ENCODE peak calls at places on chromosome 6, in eight cellular contexts. R is stomach, I is left ventricle myocardium inferior, J is esophagus muscularis mucosa, D is tibial artery, E is sigmoid colon, A is cardiac muscle cell, X is neural progenitor cell. P is an unnamed sample.

GRCh38 chr6:78868124-78868523 is 773 bp downstream of the IRAK1BP1 start:
- DNase-seq in J (no peak), I (no peak), X (no peak), E (no peak), D (no peak), A (no peak), R (no peak), P (no peak)

GRCh38 chr6:110875548-110876169 is 1.1 kb downstream of the AMD1 start:
- DNase-seq in D (peak; percentile 79), J (no peak), X (peak; percentile 75), R (peak; percentile 53), I (peak; percentile 48), A (peak; percentile 75), E (peak; percentile 82), P (no peak)

GRCh38 chr6:306641-307061 is 14.4 kb downstream of the DUSP22 start:
- DNase-seq in D (peak; percentile 56), J (no peak), I (no peak), R (peak; percentile 63), X (no peak), A (no peak), E (no peak), P (no peak)

GRCh38 chr6:39357998-39358686 is 35.6 kb upstream of the KCNK16 start:
- DNase-seq in D (no peak), X (no peak), I (no peak), J (no peak), E (peak; percentile 76), A (peak; percentile 82), R (peak; percentile 67), P (no peak)

GRCh38 chr6:168035098-168035660 is 37.7 kb downstream of the KIF25 start:
- DNase-seq in J (no peak), X (peak; percentile 91), D (no peak), E (peak; percentile 81), A (peak; percentile 77), I (peak; percentile 78), R (peak; percentile 45), P (no peak)

GRCh38 chr6:122530440-122531046 is 58.9 kb upstream of the SERINC1 start:
- DNase-seq in D (no peak), X (peak; percentile 74), J (no peak), E (no peak), A (peak; percentile 81), I (no peak), R (peak; percentile 53), P (no peak)

GRCh38 chr6:107646176-107646575 is 156.3 kb downstream of the SOBP start:
- DNase-seq in E (no peak), X (no peak), A (no peak), D (peak; percentile 72), R (peak; percentile 34), J (no peak), I (peak; percentile 72), P (no peak)

GRCh38 chr6:125004198-125004597 is 42.0 kb downstream of the RNF217 start:
- DNase-seq in A (no peak), J (no peak), R (peak; percentile 71), X (no peak), D (no peak), I (peak; percentile 25), E (no peak), P (no peak)

GRCh38 chr6:28597924-28598323 is 72.2 kb downstream of the GPX5 start:
- DNase-seq in J (no peak), E (no peak), R (no peak), D (no peak), A (no peak), X (peak; percentile 43), I (no peak), P (no peak)

GRCh38 chr6:37622639-37623038 is 75.0 kb downstream of the MDGA1 start:
- DNase-seq in I (no peak), D (no peak), J (no peak), E (peak; percentile 17), X (no peak), R (no peak), A (no peak), P (no peak)

GRCh38 chr6:13668291-13668928 is 43.2 kb downstream of the RANBP9 start:
- DNase-seq in I (no peak), X (no peak), R (no peak), D (no peak), J (no peak), A (no peak), E (no peak), P (no peak)

GRCh38 chr6:13635948-13636658 is 21.0 kb downstream of the NOL7 start:
- DNase-seq in X (no peak), D (no peak), A (no peak), E (no peak), R (no peak), J (no peak), I (no peak), P (no peak)

GRCh38 chr6:116557863-116558262 is 4.3 kb downstream of the CALHM4 start:
- DNase-seq in R (no peak), J (no peak), A (peak; percentile 62), X (no peak), I (peak; percentile 18), E (no peak), D (no peak), P (no peak)

GRCh38 chr6:32627831-32628230 is 9.4 kb upstream of the HLA-DQA1 start:
- DNase-seq in J (no peak), I (peak; percentile 19), A (no peak), R (peak; percentile 47), E (no peak), X (no peak), D (no peak), P (no peak)

GRCh38 chr6:38509713-38510112 is 130.0 kb downstream of the BTBD9 start:
- DNase-seq in X (no peak), R (no peak), J (no peak), D (no peak), A (no peak), E (no peak), I (no peak), P (no peak)

GRCh38 chr6:150203871-150204545 is 61.2 kb downstream of the PPP1R14C start:
- DNase-seq in D (no peak), R (no peak), E (no peak), I (no peak), X (no peak), A (no peak), J (no peak), P (no peak)

GRCh38 chr6:57262491-57262890 is 40.4 kb upstream of the RAB23 start:
- DNase-seq in I (peak; percentile 74), E (peak; percentile 94), R (peak; percentile 36), D (peak; percentile 88), J (peak; percentile 95), X (no peak), A (no peak), P (no peak)

GRCh38 chr6:32637219-32637880 is at the start of gene HLA-DQA1:
- DNase-seq in E (no peak), J (no peak), A (no peak), I (no peak), D (no peak), R (no peak), X (no peak), P (no peak)

GRCh38 chr6:16450285-16450684 is 211.9 kb downstream of the GMPR start:
- DNase-seq in D (no peak), J (no peak), X (no peak), A (no peak), I (no peak), R (no peak), E (no peak), P (no peak)

GRCh38 chr6:47092249-47092648 is 50.1 kb upstream of the ADGRF1 start:
- DNase-seq in E (no peak), A (no peak), J (no peak), D (no peak), R (no peak), I (no peak), X (no peak), P (no peak)

GRCh38 chr6:167747152-167747427 is 79.6 kb upstream of the AFDN start:
- DNase-seq in A (no peak), D (no peak), J (no peak), R (no peak), X (no peak), I (no peak), E (peak; percentile 62), P (no peak)

GRCh38 chr6:138115877-138116660 is 8.8 kb upstream of the PERP start:
- DNase-seq in X (peak; percentile 81), J (no peak), A (peak; percentile 83), E (peak; percentile 74), R (peak; percentile 64), I (no peak), D (no peak), P (no peak)

GRCh38 chr6:36759177-36759757 is 61.6 kb downstream of the RAB44 start:
- DNase-seq in J (peak; percentile 94), I (peak; percentile 77), E (peak; percentile 92), D (peak; percentile 88), X (peak; percentile 87), A (peak; percentile 82), R (peak; percentile 88), P (peak; percentile 90)

GRCh38 chr6:150272264-150272975 is 96.4 kb upstream of the IYD start:
- DNase-seq in E (no peak), A (no peak), J (no peak), X (no peak), D (no peak), R (no peak), I (no peak), P (no peak)

GRCh38 chr6:167907837-167908681 is 81.3 kb downstream of the AFDN start:
- DNase-seq in R (no peak), A (peak; percentile 15), I (no peak), X (no peak), E (no peak), D (no peak), J (no peak), P (no peak)

GRCh38 chr6:55255061-55255571 is 72.2 kb upstream of the GFRAL start:
- DNase-seq in J (no peak), A (no peak), I (no peak), X (no peak), D (no peak), E (no peak), R (no peak), P (no peak)
- H3K27ac ChIP-seq in J (no peak overlapping the region), A (no peak overlapping the region), I (no peak overlapping the region), X (no peak overlapping the region), D (no peak overlapping the region), E (no peak overlapping the region), R (no peak overlapping the region), P (no peak overlapping the region)

DNA sequence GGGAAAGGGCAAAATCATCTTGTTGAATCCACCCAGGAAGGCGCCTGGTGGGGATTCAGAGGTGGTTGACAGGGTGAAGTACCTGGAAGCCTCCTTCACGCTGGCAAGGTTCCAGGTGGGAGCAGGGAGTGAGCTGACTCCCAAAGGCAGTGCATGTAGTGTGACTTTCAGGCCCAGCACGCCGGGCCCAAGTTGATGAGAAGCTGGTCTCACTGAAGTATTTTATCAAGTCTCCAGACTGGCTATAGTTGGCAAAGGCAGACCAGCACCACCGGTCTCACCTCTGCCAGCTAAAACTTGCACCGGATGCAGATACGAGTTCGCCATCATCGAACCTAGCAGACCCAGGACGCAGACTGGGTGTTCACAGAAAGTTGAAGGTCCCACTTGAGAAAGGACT is 16.5 kb downstream of the PPP1R10 start:
- DNase-seq in X (no peak), R (peak; percentile 28), I (peak; percentile 32), A (peak; percentile 68), E (no peak), D (no peak), J (no peak), P (no peak)
- H3K36me3 ChIP-seq in X (peaks cover 4% of the 10 kb centered on the region), R (peaks cover 45% of the 10 kb centered on the region), I (peaks cover 53% of the 10 kb centered on the region), A (peaks cover 45% of the 10 kb centered on the region), E (peaks cover 52% of the 10 kb centered on the region), D (peaks cover 53% of the 10 kb centered on the region), J (peaks cover 64% of the 10 kb centered on the region), P (peaks cover 53% of the 10 kb centered on the region)

GRCh38 chr6:5995705-5996686 is 10.7 kb downstream of the NRN1 start:
- DNase-seq in J (peak; percentile 92), X (peak; percentile 91), E (peak; percentile 73), D (peak; percentile 88), I (peak; percentile 71), A (peak; percentile 75), R (no peak), P (no peak)
- TF ChIP-seq CTCF in J (peak; percentile 26), X (peak; percentile 53), E (no peak), D (no peak), I (peak; percentile 47), A (peak; percentile 30), R (no peak), P (peak; percentile 15)

GRCh38 chr6:158024566-158025297 is 43.1 kb downstream of the SYNJ2 start:
- DNase-seq in R (no peak), E (no peak), J (no peak), X (no peak), A (no peak), D (no peak), I (no peak), P (no peak)
- H3K27ac ChIP-seq in R (no peak overlapping the region), E (peak overlapping the region; percentile 81), J (no peak overlapping the region), X (no peak overlapping the region), A (no peak overlapping the region), D (no peak overlapping the region), I (no peak overlapping the region), P (no peak overlapping the region)